ENCODE peak calls at places on chromosomes 2 and 18, in four cellular contexts. E is IMR-90, K is uterus, Z is A549. H is an unnamed sample.

GRCh38 chr2:67898605-67899004 is 164.2 kb downstream of the C1D start:
- DNase-seq in E (peak), Z (no peak), K (no peak), H (no peak)

GRCh38 chr2:120958623-120959366 is 223.1 kb downstream of the GLI2 start:
- DNase-seq in Z (no peak), K (no peak), E (no peak), H (no peak)

GRCh38 chr18:44828080-44828479 is 147.4 kb downstream of the SETBP1 start:
- DNase-seq in Z (no peak), K (no peak), E (no peak), H (no peak)

GRCh38 chr2:146874260-146874658 is 970.6 kb upstream of the ACVR2A start:
- DNase-seq in E (no peak), Z (peak), K (peak), H (no peak)

GRCh38 chr18:49814147-49814499 is 790 bp upstream of the ACAA2 start:
- DNase-seq in E (peak), K (peak), Z (peak), H (no peak)

GRCh38 chr18:37335337-37335736 is 230.3 kb downstream of the CELF4 start:
- DNase-seq in Z (peak), K (no peak), E (no peak), H (no peak)

GRCh38 chr2:11967946-11968465 is 221.6 kb downstream of the LPIN1 start:
- DNase-seq in E (peak), Z (no peak), K (peak), H (no peak)

GRCh38 chr18:7945882-7946281 is 378.8 kb downstream of the PTPRM start:
- DNase-seq in E (peak), K (peak), Z (peak), H (no peak)

GRCh38 chr2:55159037-55159651 is 72.9 kb downstream of the CLHC1 start:
- DNase-seq in Z (no peak), E (no peak), K (peak), H (peak)

GRCh38 chr2:24015562-24016375 is 5.9 kb downstream of the MFSD2B start:
- DNase-seq in Z (peak), E (peak), K (no peak), H (no peak)

GRCh38 chr2:128514555-128514955 is 195.9 kb upstream of the HS6ST1 start:
- DNase-seq in E (no peak), Z (no peak), K (no peak), H (no peak)

GRCh38 chr2:63506350-63506749 is 81.9 kb downstream of the WDPCP start:
- DNase-seq in E (no peak), K (no peak), Z (no peak), H (no peak)

GRCh38 chr2:200575957-200576356 is 9.9 kb upstream of the AOX1 start:
- DNase-seq in Z (no peak), K (no peak), E (peak), H (no peak)

GRCh38 chr18:22701795-22702194 is 231.3 kb upstream of the RBBP8 start:
- DNase-seq in K (no peak), Z (no peak), E (no peak), H (no peak)

GRCh38 chr2:201642086-201642578 is 1.2 kb downstream of the TMEM237 start:
- DNase-seq in Z (no peak), E (no peak), K (no peak), H (no peak)

GRCh38 chr2:182240862-182241371 is 185.9 kb downstream of the PDE1A start:
- DNase-seq in Z (peak), K (peak), E (peak), H (no peak)

GRCh38 chr2:200453853-200454524 is 55.9 kb downstream of the KCTD18 start:
- DNase-seq in Z (no peak), E (no peak), K (no peak), H (no peak)

GRCh38 chr2:105734762-105735538 is 9.8 kb upstream of the NCK2 start:
- DNase-seq in K (no peak), E (peak), Z (no peak), H (no peak)

GRCh38 chr2:179850188-179850587 is 11.2 kb downstream of the ZNF385B start:
- DNase-seq in E (peak), K (no peak), Z (peak), H (no peak)

GRCh38 chr2:233081232-233081730 is 21.1 kb downstream of the INPP5D start:
- DNase-seq in Z (no peak), K (no peak), E (no peak), H (no peak)

GRCh38 chr2:168432565-168433186 is 23.4 kb upstream of the CERS6 start:
- DNase-seq in E (no peak), Z (no peak), K (no peak), H (no peak)

GRCh38 chr2:64259301-64259700 is 115.1 kb upstream of the PELI1 start:
- DNase-seq in E (no peak), Z (no peak), K (no peak), H (no peak)

GRCh38 chr18:79566841-79567370 is 112.7 kb upstream of the CTDP1 start:
- DNase-seq in Z (no peak), E (no peak), K (no peak), H (no peak)

GRCh38 chr2:39033980-39034379 is 86.9 kb downstream of the SOS1 start:
- DNase-seq in K (no peak), Z (no peak), E (peak), H (no peak)

GRCh38 chr2:4604767-4605166 is 901.4 kb downstream of the DCDC2C start:
- DNase-seq in K (no peak), Z (no peak), E (no peak), H (no peak)

GRCh38 chr2:13583609-13584008 is 866.9 kb downstream of the TRIB2 start:
- DNase-seq in E (no peak), Z (no peak), K (no peak), H (no peak)

GRCh38 chr2:231212329-231212845 is 14.0 kb downstream of the ARMC9 start:
- DNase-seq in K (no peak), Z (no peak), E (peak), H (no peak)

GRCh38 chr2:151518802-151519201 is 109.1 kb downstream of the RIF1 start:
- DNase-seq in E (peak), K (no peak), Z (no peak), H (no peak)

GRCh38 chr2:62596061-62596658 is 90.2 kb upstream of the TMEM17 start:
- DNase-seq in Z (no peak), E (peak), K (no peak), H (no peak)

GRCh38 chr2:168552450-168552856 is 96.4 kb downstream of the CERS6 start:
- DNase-seq in E (no peak), Z (no peak), K (no peak), H (no peak)

GRCh38 chr2:196381464-196381863 is 210.1 kb upstream of the STK17B start:
- DNase-seq in K (no peak), Z (no peak), E (no peak), H (no peak)

GRCh38 chr2:20516646-20517341 is 69.9 kb downstream of the RHOB start:
- DNase-seq in K (no peak), Z (no peak), E (peak), H (no peak)

GRCh38 chr2:179746982-179747381 is 114.4 kb downstream of the ZNF385B start:
- DNase-seq in E (peak), K (no peak), Z (no peak), H (no peak)

GRCh38 chr18:3511980-3512379 is 62.0 kb downstream of the TGIF1 start:
- DNase-seq in Z (peak), K (no peak), E (peak), H (no peak)

GRCh38 chr2:215378045-215378444 is 57.8 kb downstream of the FN1 start:
- DNase-seq in E (no peak), K (no peak), Z (no peak), H (no peak)

GRCh38 chr2:215374642-215375466 is 61.0 kb downstream of the FN1 start:
- DNase-seq in Z (no peak), K (no peak), E (no peak), H (no peak)

GRCh38 chr2:215375467-215375830 is 60.4 kb downstream of the FN1 start:
- DNase-seq in K (no peak), Z (no peak), E (no peak), H (no peak)

GRCh38 chr2:215377283-215377682 is 58.6 kb downstream of the FN1 start:
- DNase-seq in K (no peak), Z (no peak), E (peak), H (no peak)

DNA sequence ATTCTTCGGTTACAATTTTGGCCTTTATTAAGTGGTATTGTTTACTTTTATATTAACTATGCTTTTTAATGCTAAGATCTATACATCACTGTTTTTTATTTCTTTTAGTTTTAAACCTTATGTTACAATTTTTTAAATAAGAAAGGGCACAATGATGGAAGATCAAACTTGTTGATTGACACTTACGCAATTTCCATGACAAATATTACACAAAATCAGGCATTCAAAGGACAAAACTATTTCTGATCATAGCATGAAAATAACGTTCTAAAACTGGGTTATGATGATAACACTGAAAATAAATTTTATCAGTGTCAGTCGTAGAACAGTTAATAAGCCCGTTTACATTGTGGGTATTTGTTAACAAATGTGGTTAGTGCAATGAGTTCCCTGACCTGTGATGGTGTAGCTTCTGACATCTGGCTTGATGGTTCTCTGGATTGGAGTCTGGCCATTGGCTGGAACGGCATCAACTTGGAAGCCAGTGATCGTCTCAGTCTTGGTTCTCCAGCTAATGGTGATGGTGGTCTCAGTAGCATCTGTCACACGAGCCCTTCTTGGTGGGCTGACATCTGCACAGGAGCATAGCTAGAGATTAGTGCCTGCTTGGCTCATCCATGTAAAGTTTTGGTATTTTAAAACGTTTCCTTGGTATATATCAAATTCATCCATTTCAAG is 59.6 kb downstream of the FN1 start:
- DNase-seq in K (no peak), Z (no peak), E (no peak), H (no peak)
- TF ChIP-seq POLR2A in K (no peak), Z (no peak), E (no peak), H (no peak)

DNA sequence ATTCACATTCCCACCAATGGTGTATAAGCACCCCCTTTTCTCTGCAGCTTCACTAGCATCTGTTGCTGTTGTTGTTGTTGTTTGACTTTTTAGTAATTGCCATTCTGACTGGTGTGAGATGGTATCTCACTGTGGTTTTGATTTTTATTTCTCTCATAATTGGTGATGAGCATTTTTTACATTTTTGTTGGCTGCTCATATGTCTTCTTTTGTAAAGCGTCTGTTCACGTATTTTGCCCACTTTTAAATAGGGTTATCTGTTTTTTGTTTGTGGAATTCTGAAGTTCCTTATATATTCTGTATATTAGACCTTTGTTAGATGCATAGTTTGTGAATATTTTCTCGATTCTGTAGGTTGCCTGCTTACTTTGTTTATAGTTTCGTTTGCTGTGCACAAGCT is 278.4 kb upstream of the TNP1 start:
- DNase-seq in Z (no peak), E (no peak), K (no peak), H (no peak)
- H3K4me3 ChIP-seq in Z (no peak), E (no peak), K (no peak), H (no peak)

GRCh38 chr2:169716938-169717690 is 16.5 kb upstream of the KLHL23 start:
- DNase-seq in Z (peak), K (peak), E (peak), H (no peak)
- TF ChIP-seq POLR2A in Z (no peak), K (no peak), E (no peak), H (no peak)

DNA sequence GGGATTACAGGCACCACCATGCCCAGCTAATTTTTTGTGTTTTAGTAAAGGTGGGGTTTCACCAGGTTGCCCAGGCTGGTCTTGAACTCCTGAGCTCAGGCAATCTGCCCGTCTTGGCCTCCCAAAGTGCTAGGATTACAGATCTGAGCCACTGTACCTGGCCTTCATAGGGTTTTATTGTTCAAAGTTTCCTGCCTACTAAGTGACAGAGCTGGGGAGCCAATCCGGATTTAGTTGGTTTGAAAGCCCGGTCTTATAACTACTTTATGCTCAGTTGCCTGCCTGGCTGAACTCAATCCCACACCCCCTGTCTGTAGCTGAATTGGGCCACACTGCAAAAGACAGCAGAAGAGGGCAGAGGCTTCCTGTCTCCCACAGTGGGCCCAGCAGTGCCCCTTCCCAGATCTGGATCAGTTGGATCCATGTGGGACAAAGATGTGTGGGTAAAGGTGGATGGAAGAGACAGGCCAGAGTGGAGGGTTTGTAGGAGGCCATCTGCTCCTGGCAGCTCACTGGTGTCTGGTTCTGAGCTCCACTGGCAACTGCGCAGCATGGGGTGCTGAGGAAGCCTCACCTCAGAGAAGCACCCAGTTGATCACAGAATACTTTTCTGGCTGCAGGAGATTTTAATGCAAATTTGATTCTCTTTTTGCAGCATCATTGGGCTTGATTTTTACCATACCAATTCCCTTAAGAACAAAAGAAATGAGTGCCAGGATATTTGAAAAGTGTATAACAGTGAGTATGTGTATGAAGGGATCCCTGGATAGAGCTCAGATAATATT is 144.9 kb downstream of the DDX1 start:
- DNase-seq in K (no peak), Z (no peak), E (no peak), H (no peak)
- H3K4me3 ChIP-seq in K (no peak), Z (no peak), E (no peak), H (no peak)

DNA sequence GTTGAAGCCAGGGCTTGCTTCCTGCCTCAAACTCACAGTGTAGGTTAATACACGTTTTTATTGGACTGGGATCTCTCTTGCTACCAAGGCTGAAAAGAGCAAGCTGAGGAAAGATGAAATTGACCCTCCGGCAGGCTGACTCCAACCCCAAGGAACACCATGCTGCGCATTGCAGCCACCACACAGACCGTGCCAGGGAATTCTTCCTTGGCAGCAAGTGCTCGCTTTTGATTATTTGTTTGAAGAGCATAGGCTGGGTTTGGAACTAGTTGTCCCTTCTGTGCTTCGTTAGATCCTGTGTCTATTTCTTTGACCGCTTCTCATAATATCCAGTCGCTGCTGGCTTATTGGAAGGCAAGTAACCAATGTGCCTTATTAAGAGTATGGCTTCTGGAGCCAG is 34.4 kb upstream of the DARS1 start:
- DNase-seq in K (no peak), E (no peak), Z (no peak), H (no peak)
- TF ChIP-seq POLR2A in K (no peak), E (no peak), Z (no peak), H (no peak)

GRCh38 chr2:226835420-226835795 is 446 bp upstream of the RHBDD1 start:
- DNase-seq in Z (no peak), E (peak), K (no peak), H (no peak)
- H3K4me3 ChIP-seq in Z (peak), E (peak), K (peak), H (peak)

GRCh38 chr2:70011335-70011734 is 49.9 kb upstream of the ASPRV1 start:
- DNase-seq in Z (no peak), E (no peak), K (no peak), H (no peak)

GRCh38 chr2:70011786-70012185 is 50.4 kb upstream of the ASPRV1 start:
- DNase-seq in K (no peak), E (no peak), Z (no peak), H (no peak)

GRCh38 chr2:70008290-70008689 is 46.9 kb upstream of the ASPRV1 start:
- DNase-seq in E (no peak), K (no peak), Z (no peak), H (no peak)

GRCh38 chr2:70009776-70010175 is 48.3 kb upstream of the ASPRV1 start:
- DNase-seq in E (no peak), K (no peak), Z (no peak), H (no peak)

GRCh38 chr2:70010222-70011111 is 49.0 kb upstream of the ASPRV1 start:
- DNase-seq in E (no peak), K (no peak), Z (no peak), H (no peak)
- TF ChIP-seq POLR2A in E (no peak), K (no peak), Z (no peak), H (no peak)